ENCODE peak calls at places on chromosomes 4 and X, in eight cellular contexts. Y, I, N, P, M, C, L and W are unnamed samples.

GRCh38 chr4:183553601-183554345 is 48.9 kb downstream of the ING2 start:
- DNase-seq in Y (no peak), I (no peak), N (no peak), P (no peak), M (no peak), C (no peak), L (no peak), W (no peak)

GRCh38 chr4:153684182-153685073 is at the start of gene TLR2:
- DNase-seq in Y (peak; percentile 59), I (no peak), N (peak; percentile 47), P (peak; percentile 88), M (peak; percentile 70), C (peak; percentile 46), L (peak; percentile 87), W (peak; percentile 51)

GRCh38 chrX:56784666-56785065 is 55.6 kb downstream of the NBDY start:
- DNase-seq in Y (no peak), I (no peak), N (no peak), P (peak; percentile 9), M (no peak), C (no peak), L (no peak), W (no peak)

GRCh38 chrX:19658030-19658429 is 142.7 kb upstream of the MAP3K15 start:
- DNase-seq in Y (peak; percentile 65), I (peak; percentile 49), N (no peak), P (no peak), M (no peak), C (no peak), L (no peak), W (no peak)

GRCh38 chr4:180993179-180993841 is 1249.9 kb upstream of the TENM3 start:
- DNase-seq in Y (no peak), I (no peak), N (no peak), P (no peak), M (no peak), C (no peak), L (no peak), W (no peak)

GRCh38 chr4:152860057-152860456 is 76.1 kb upstream of the FHDC1 start:
- DNase-seq in Y (no peak), I (no peak), N (no peak), P (no peak), M (no peak), C (no peak), L (no peak), W (no peak)

GRCh38 chrX:13123857-13124345 is 79.5 kb upstream of the FAM9C start:
- DNase-seq in Y (no peak), I (peak; percentile 85), N (no peak), P (no peak), M (no peak), C (no peak), L (no peak), W (no peak)

GRCh38 chr4:3826247-3827172 is 60.3 kb downstream of the ADRA2C start:
- DNase-seq in Y (no peak), I (no peak), N (no peak), P (no peak), M (no peak), C (no peak), L (no peak), W (no peak)

GRCh38 chrX:149720021-149720689 is 8.3 kb downstream of the MAGEA11 start:
- DNase-seq in Y (no peak), I (no peak), N (no peak), P (no peak), M (no peak), C (no peak), L (peak; percentile 15), W (no peak)

GRCh38 chrX:149639568-149639967 is 8.0 kb upstream of the TMEM185A start:
- DNase-seq in Y (no peak), I (no peak), N (no peak), P (no peak), M (no peak), C (no peak), L (no peak), W (no peak)

GRCh38 chrX:68498044-68498507 is 775 bp upstream of the YIPF6 start:
- DNase-seq in Y (no peak), I (no peak), N (no peak), P (no peak), M (no peak), C (no peak), L (no peak), W (no peak)

GRCh38 chr4:16663722-16664121 is 234.7 kb downstream of the LDB2 start:
- DNase-seq in Y (no peak), I (no peak), N (no peak), P (no peak), M (no peak), C (no peak), L (no peak), W (no peak)

GRCh38 chr4:99763635-99764101 is 53.0 kb upstream of the DAPP1 start:
- DNase-seq in Y (peak; percentile 94), I (peak; percentile 89), N (no peak), P (no peak), M (no peak), C (no peak), L (peak; percentile 24), W (no peak)

GRCh38 chr4:132123870-132124623 is 1025.0 kb upstream of the PCDH10 start:
- DNase-seq in Y (peak; percentile 66), I (peak; percentile 55), N (no peak), P (no peak), M (no peak), C (no peak), L (no peak), W (no peak)

GRCh38 chr4:138275946-138276621 is 33.9 kb upstream of the SLC7A11 start:
- DNase-seq in Y (peak; percentile 81), I (peak; percentile 91), N (no peak), P (no peak), M (no peak), C (no peak), L (no peak), W (no peak)

GRCh38 chrX:130091976-130092522 is 18.2 kb downstream of the ELF4 start:
- DNase-seq in Y (no peak), I (no peak), N (no peak), P (no peak), M (peak; percentile 28), C (no peak), L (peak; percentile 32), W (peak; percentile 62)
- H3K27me3 ChIP-seq in Y (no peaks in the 10 kb centered on the region), I (no peaks in the 10 kb centered on the region), N (no peaks in the 10 kb centered on the region), P (no peaks in the 10 kb centered on the region), M (no peaks in the 10 kb centered on the region), C (no peaks in the 10 kb centered on the region), L (no peaks in the 10 kb centered on the region), W (no peaks in the 10 kb centered on the region)

GRCh38 chr4:74044676-74045075 is 6.2 kb upstream of the CXCL3 start:
- DNase-seq in Y (peak; percentile 81), I (peak; percentile 59), N (no peak), P (no peak), M (no peak), C (no peak), L (no peak), W (no peak)

GRCh38 chr4:74045247-74045646 is 6.8 kb upstream of the CXCL3 start:
- DNase-seq in Y (no peak), I (no peak), N (no peak), P (no peak), M (no peak), C (no peak), L (no peak), W (no peak)

GRCh38 chr4:74041418-74041817 is 2.9 kb upstream of the CXCL3 start:
- DNase-seq in Y (no peak), I (no peak), N (no peak), P (no peak), M (no peak), C (no peak), L (no peak), W (no peak)

GRCh38 chr4:74045772-74046171 is 7.3 kb upstream of the CXCL3 start:
- DNase-seq in Y (no peak), I (no peak), N (no peak), P (no peak), M (no peak), C (no peak), L (no peak), W (no peak)

GRCh38 chr4:74042681-74043080 is 4.2 kb upstream of the CXCL3 start:
- DNase-seq in Y (no peak), I (no peak), N (no peak), P (no peak), M (no peak), C (no peak), L (peak; percentile 54), W (no peak)
- TF ChIP-seq CTCF in Y (no peak), I (no peak), N (no peak), P (no peak), M (no peak), C (no peak), L (peak; percentile 34), W (no peak)

DNA sequence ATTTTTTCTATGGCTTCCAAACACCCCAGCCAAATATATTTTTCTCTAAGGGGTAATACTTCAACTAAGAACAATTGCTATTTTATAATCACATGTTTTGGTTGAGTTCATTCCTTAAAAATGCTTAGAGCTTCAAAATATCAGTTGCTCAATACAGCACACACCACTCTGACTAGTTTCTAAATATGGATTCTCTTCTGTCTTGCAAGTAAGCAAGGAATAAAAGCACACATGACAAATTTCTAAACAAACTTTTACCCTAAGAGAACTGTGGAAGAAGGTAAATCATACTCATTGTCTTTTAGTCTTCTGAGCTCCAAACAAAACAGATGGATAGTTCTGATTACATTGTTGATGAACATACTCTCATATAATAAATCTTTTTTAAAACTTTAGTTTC is 27.2 kb downstream of the ANTXR2 start:
- DNase-seq in Y (peak; percentile 6), I (peak; percentile 76), N (no peak), P (no peak), M (no peak), C (no peak), L (no peak), W (no peak)
- H3K27ac ChIP-seq in Y (no peak overlapping the region), I (no peak overlapping the region), N (no peak overlapping the region), P (no peak overlapping the region), M (peak overlapping the region; percentile 39), C (peak overlapping the region; percentile 79), L (no peak overlapping the region), W (no peak overlapping the region)

GRCh38 chr4:71186566-71187398 is 152.0 kb upstream of the SLC4A4 start:
- DNase-seq in Y (peak; percentile 20), I (peak; percentile 53), N (peak; percentile 43), P (peak; percentile 86), M (peak; percentile 63), C (peak; percentile 15), L (peak; percentile 78), W (no peak)

GRCh38 chr4:71188197-71188625 is 150.6 kb upstream of the SLC4A4 start:
- DNase-seq in Y (no peak), I (no peak), N (no peak), P (no peak), M (no peak), C (no peak), L (no peak), W (no peak)

GRCh38 chr4:71187399-71188196 is 151.2 kb upstream of the SLC4A4 start:
- DNase-seq in Y (peak; percentile 1), I (peak; percentile 60), N (peak; percentile 16), P (peak; percentile 74), M (peak; percentile 23), C (no peak), L (peak; percentile 37), W (peak; percentile 33)

GRCh38 chr4:71188951-71189350 is 149.9 kb upstream of the SLC4A4 start:
- DNase-seq in Y (no peak), I (no peak), N (no peak), P (no peak), M (no peak), C (no peak), L (no peak), W (no peak)

DNA sequence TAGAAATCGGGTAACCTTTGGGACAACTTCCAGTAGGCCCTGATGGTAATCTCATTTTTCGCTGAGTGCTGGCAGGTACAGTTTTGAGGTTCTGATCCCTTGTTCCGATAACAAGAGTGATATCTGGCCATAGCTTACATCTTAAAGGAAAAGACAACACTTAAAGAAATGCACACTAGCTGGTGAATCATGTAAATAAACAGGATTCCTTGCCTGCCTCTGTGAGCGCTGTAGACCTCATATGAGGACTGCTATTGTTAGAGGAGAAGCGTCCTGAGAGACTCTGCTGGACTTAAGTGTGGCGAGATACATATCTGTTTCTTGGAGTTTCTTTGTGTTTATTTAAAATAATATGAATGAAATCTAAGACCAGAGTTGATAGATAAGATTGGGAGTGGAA is 149.3 kb upstream of the SLC4A4 start:
- DNase-seq in Y (no peak), I (peak; percentile 86), N (no peak), P (no peak), M (no peak), C (no peak), L (no peak), W (no peak)
- H3K27me3 ChIP-seq in Y (peaks cover 33% of the 10 kb centered on the region), I (no peaks in the 10 kb centered on the region), N (peaks cover 20% of the 10 kb centered on the region), P (no peaks in the 10 kb centered on the region), M (peaks cover 26% of the 10 kb centered on the region), C (peaks cover 4% of the 10 kb centered on the region), L (peaks cover 35% of the 10 kb centered on the region), W (peaks cover 33% of the 10 kb centered on the region)